ENCODE peak calls at places on chromosomes 7 and 10, in seven cellular contexts. J is AG09319, I is GM10248, X is non-pigmented ciliary epithelial cell, C is AG08395, T is Kasumi-1, Z is hypothalamus. G is an unnamed sample.

GRCh38 chr10:79116801-79117723 is 48.3 kb downstream of the ZMIZ1 start:
- DNase-seq in C (peak; percentile 66), X (no peak), T (no peak), I (peak; percentile 75), Z (no peak), J (no peak), G (no peak)

GRCh38 chr10:33559105-33559504 is 224.6 kb upstream of the NRP1 start:
- DNase-seq in C (peak; percentile 90), J (peak; percentile 63), Z (no peak), I (no peak), X (no peak), T (no peak), G (no peak)

GRCh38 chr10:61890430-61890829 is 11.1 kb upstream of the ARID5B start:
- DNase-seq in I (no peak), J (no peak), X (no peak), C (no peak), T (no peak), Z (no peak), G (no peak)

GRCh38 chr7:7969306-7970112 is 913 bp downstream of the GLCCI1 start:
- DNase-seq in I (peak; percentile 20), J (no peak), X (no peak), T (peak; percentile 33), C (peak; percentile 22), Z (peak; percentile 26), G (peak; percentile 38)

GRCh38 chr7:98105942-98106544 is 619 bp upstream of the LMTK2 start:
- DNase-seq in Z (no peak), J (no peak), I (no peak), C (no peak), T (no peak), X (no peak), G (peak; percentile 5)

GRCh38 chr7:46835556-46835955 is 746.4 kb downstream of the TNS3 start:
- DNase-seq in I (no peak), Z (no peak), X (no peak), C (no peak), T (no peak), J (no peak), G (no peak)

GRCh38 chr7:142319970-142320369 is 62.1 kb upstream of the PRSS58 start:
- DNase-seq in T (peak; percentile 62), X (no peak), C (no peak), J (no peak), I (no peak), Z (no peak), G (peak; percentile 14)

GRCh38 chr7:87877641-87878040 is 1.3 kb downstream of the DBF4 start:
- DNase-seq in Z (no peak), I (no peak), X (no peak), C (no peak), J (no peak), T (no peak), G (no peak)

GRCh38 chr7:158740657-158741293 is 36.2 kb upstream of the NCAPG2 start:
- DNase-seq in X (peak; percentile 93), J (peak; percentile 4), T (no peak), I (no peak), Z (no peak), C (peak; percentile 21), G (no peak)

GRCh38 chr10:13105184-13105583 is 5.2 kb downstream of the OPTN start:
- DNase-seq in Z (no peak), T (no peak), I (no peak), X (no peak), C (peak; percentile 32), J (no peak), G (no peak)

GRCh38 chr7:96388166-96388565 is 66.3 kb upstream of the SLC25A13 start:
- DNase-seq in X (no peak), I (no peak), Z (no peak), J (peak; percentile 18), C (peak; percentile 7), T (no peak), G (no peak)

GRCh38 chr10:35781643-35782035 is 139.5 kb upstream of the FZD8 start:
- DNase-seq in Z (no peak), J (no peak), T (peak; percentile 18), X (no peak), C (no peak), I (no peak), G (no peak)

GRCh38 chr7:47100815-47101435 is 481.0 kb downstream of the TNS3 start:
- DNase-seq in T (peak; percentile 54), J (peak; percentile 14), I (no peak), C (peak; percentile 51), Z (no peak), X (no peak), G (no peak)

GRCh38 chr10:72162978-72163377 is 52.8 kb upstream of the ANAPC16 start:
- DNase-seq in Z (no peak), I (peak; percentile 20), T (peak; percentile 40), C (peak; percentile 13), X (peak; percentile 28), J (peak; percentile 63), G (no peak)

GRCh38 chr7:87146740-87147386 is 5.4 kb upstream of the DMTF1 start:
- DNase-seq in Z (no peak), I (no peak), J (no peak), X (no peak), C (no peak), T (no peak), G (no peak)

GRCh38 chr7:1483536-1484505 is 20.4 kb downstream of the INTS1 start:
- DNase-seq in J (no peak), C (no peak), X (no peak), Z (no peak), T (no peak), I (no peak), G (no peak)

GRCh38 chr10:122822973-122823690 is 22.5 kb downstream of the CUZD1 start:
- DNase-seq in I (no peak), J (no peak), T (no peak), X (no peak), Z (no peak), C (no peak), G (no peak)

GRCh38 chr7:2713370-2713769 is 25.4 kb downstream of the AMZ1 start:
- DNase-seq in Z (no peak), I (no peak), T (peak; percentile 27), C (no peak), J (no peak), X (no peak), G (no peak)

GRCh38 chr10:76032442-76033039 is 601.1 kb downstream of the LRMDA start:
- DNase-seq in I (no peak), X (no peak), C (no peak), Z (no peak), T (no peak), J (no peak), G (no peak)

GRCh38 chr7:10471280-10471679 is 502.4 kb upstream of the PHF14 start:
- DNase-seq in Z (no peak), J (no peak), X (no peak), I (no peak), T (no peak), C (no peak), G (no peak)

GRCh38 chr10:3213758-3214545 is 41.4 kb upstream of the PITRM1 start:
- DNase-seq in X (no peak), J (no peak), C (no peak), T (no peak), Z (no peak), I (no peak), G (no peak)

GRCh38 chr7:157250605-157251228 is 86.1 kb upstream of the DNAJB6 start:
- DNase-seq in Z (no peak), T (peak; percentile 78), J (no peak), I (peak; percentile 65), C (peak; percentile 68), X (no peak), G (peak; percentile 3)

GRCh38 chr7:36226151-36226550 is 73.1 kb downstream of the EEPD1 start:
- DNase-seq in Z (no peak), T (no peak), C (no peak), X (no peak), J (no peak), I (no peak), G (no peak)

GRCh38 chr7:78443811-78444210 is 645.2 kb downstream of the PHTF2 start:
- DNase-seq in I (no peak), J (no peak), Z (no peak), C (no peak), X (no peak), T (no peak), G (no peak)

GRCh38 chr7:82678259-82678658 is 234.7 kb upstream of the CACNA2D1 start:
- DNase-seq in C (no peak), X (no peak), T (no peak), J (no peak), Z (no peak), I (no peak), G (no peak)

GRCh38 chr7:33130184-33130583 is 820 bp downstream of the BBS9 start:
- DNase-seq in J (no peak), C (peak; percentile 31), Z (no peak), I (no peak), X (no peak), T (no peak), G (no peak)

GRCh38 chr10:75531571-75532031 is 100.2 kb downstream of the LRMDA start:
- DNase-seq in J (no peak), Z (no peak), X (no peak), I (no peak), T (no peak), C (no peak), G (no peak)

GRCh38 chr7:33261585-33261984 is 132.2 kb downstream of the BBS9 start:
- DNase-seq in Z (no peak), X (peak; percentile 15), T (no peak), I (no peak), C (no peak), J (no peak), G (no peak)

GRCh38 chr10:130169136-130169888 is 33.1 kb downstream of the GLRX3 start:
- DNase-seq in J (no peak), X (peak; percentile 22), Z (no peak), T (no peak), I (no peak), C (no peak), G (no peak)

GRCh38 chr10:61541960-61542359 is 88.8 kb upstream of the TMEM26 start:
- DNase-seq in X (no peak), I (no peak), J (no peak), T (no peak), Z (no peak), C (no peak), G (no peak)

GRCh38 chr10:97196213-97197029 is 10.7 kb upstream of the SLIT1 start:
- DNase-seq in C (peak; percentile 73), X (peak; percentile 10), Z (no peak), I (peak; percentile 79), T (peak; percentile 96), J (no peak), G (peak; percentile 63)

GRCh38 chr7:43879477-43879876 is 10.2 kb upstream of the MRPS24 start:
- DNase-seq in J (no peak), X (peak; percentile 72), C (peak; percentile 58), Z (no peak), I (no peak), T (no peak), G (no peak)

GRCh38 chr7:157165987-157166386 is 27.3 kb downstream of the UBE3C start:
- DNase-seq in X (no peak), I (no peak), C (no peak), T (no peak), Z (no peak), J (no peak), G (no peak)